ENCODE peak calls at places on chromosomes 16 and 17, in six cellular contexts. E, R, L, V, P and U are unnamed samples.

GRCh38 chr17:59345476-59345875 is 14.0 kb downstream of the YPEL2 start:
- DNase-seq in L (no peak), P (no peak), V (no peak), R (no peak), E (no peak), U (no peak)

GRCh38 chr17:28204751-28205150 is 114.2 kb upstream of the TMEM97 start:
- DNase-seq in P (no peak), E (no peak), V (no peak), L (no peak), R (peak), U (no peak)

GRCh38 chr17:14143678-14144077 is 74.4 kb downstream of the COX10 start:
- DNase-seq in E (no peak), R (peak), V (no peak), P (no peak), L (no peak), U (no peak)

GRCh38 chr16:87528690-87529579 is 36.1 kb upstream of the ZCCHC14 start:
- DNase-seq in P (no peak), L (no peak), R (no peak), V (no peak), E (no peak), U (no peak)

GRCh38 chr16:70614208-70614951 is 32.0 kb upstream of the IL34 start:
- DNase-seq in V (no peak), R (no peak), L (peak), P (no peak), E (no peak), U (no peak)

GRCh38 chr16:23836404-23837291 is 865 bp downstream of the PRKCB start:
- DNase-seq in V (peak), R (no peak), E (no peak), P (peak), L (peak), U (peak)

GRCh38 chr17:69335018-69335417 is 8.1 kb upstream of the ABCA5 start:
- DNase-seq in V (peak), E (peak), L (no peak), P (peak), R (peak), U (peak)

GRCh38 chr16:31186176-31186575 is 6.2 kb downstream of the FUS start:
- DNase-seq in P (no peak), V (no peak), L (no peak), R (no peak), E (no peak), U (no peak)

GRCh38 chr17:66602659-66603363 is 232.1 kb upstream of the CACNG5 start:
- DNase-seq in P (no peak), V (no peak), E (no peak), L (peak), R (peak), U (no peak)

GRCh38 chr17:31754239-31754945 is 104.7 kb downstream of the COPRS start:
- DNase-seq in P (peak), E (peak), L (no peak), V (no peak), R (peak), U (no peak)

GRCh38 chr17:78764871-78765270 is 17.2 kb downstream of the CYTH1 start:
- DNase-seq in E (no peak), R (no peak), L (no peak), P (no peak), V (no peak), U (no peak)

GRCh38 chr16:519425-519824 is 8.1 kb upstream of the CAPN15 start:
- DNase-seq in R (no peak), E (no peak), L (no peak), V (no peak), P (no peak), U (no peak)

GRCh38 chr17:5355416-5356129 is 63.9 kb downstream of the NUP88 start:
- DNase-seq in R (no peak), P (no peak), V (no peak), E (no peak), L (no peak), U (no peak)
- H3K9ac ChIP-seq in R (no peak), P (no peak), V (no peak), E (no peak), L (no peak), U (no peak)

GRCh38 chr16:89613101-89613953 is at the start of gene DPEP1:
- DNase-seq in P (no peak), E (no peak), R (no peak), V (no peak), L (peak), U (no peak)

GRCh38 chr16:89615176-89615575 is 1.7 kb downstream of the DPEP1 start:
- DNase-seq in V (no peak), R (no peak), L (no peak), E (no peak), P (no peak), U (no peak)

GRCh38 chr16:89610108-89610453 is 3.4 kb upstream of the DPEP1 start:
- DNase-seq in L (no peak), V (no peak), R (no peak), E (no peak), P (no peak), U (no peak)

GRCh38 chr16:89613954-89614459 is 565 bp downstream of the DPEP1 start:
- DNase-seq in V (no peak), P (no peak), R (no peak), L (no peak), E (no peak), U (no peak)

DNA sequence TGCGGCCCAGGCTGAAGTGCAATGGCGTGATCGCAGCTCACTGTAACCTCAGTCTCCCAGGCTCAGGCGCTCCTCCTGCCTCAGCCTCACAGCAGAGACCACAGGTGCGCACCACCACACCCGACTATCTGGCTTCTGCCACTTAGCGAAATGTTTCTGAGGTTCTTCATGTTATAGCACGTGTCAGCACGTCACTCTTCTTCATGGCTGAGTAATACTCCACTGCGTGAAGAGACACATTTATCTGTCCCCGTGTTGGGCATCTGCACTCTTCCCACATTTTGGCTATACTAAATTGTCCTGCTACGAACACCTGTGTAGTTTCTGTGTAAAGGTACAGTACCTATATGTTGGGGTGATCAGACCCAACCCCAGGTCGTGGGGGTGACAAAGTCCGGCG is 1.0 kb upstream of the DPEP1 start:
- DNase-seq in V (no peak), P (no peak), E (no peak), L (no peak), R (no peak), U (no peak)
- H3K4me2 ChIP-seq in V (no peak), P (no peak), E (no peak), L (no peak), R (no peak), U (no peak)

GRCh38 chr16:17743158-17743557 is 272.4 kb upstream of the XYLT1 start:
- DNase-seq in L (no peak), V (no peak), R (no peak), P (no peak), E (no peak), U (no peak)

GRCh38 chr16:17743578-17743977 is 272.8 kb upstream of the XYLT1 start:
- DNase-seq in P (no peak), E (no peak), V (no peak), R (no peak), L (no peak), U (no peak)

GRCh38 chr16:17747357-17747756 is 276.6 kb upstream of the XYLT1 start:
- DNase-seq in R (no peak), V (no peak), L (no peak), P (no peak), E (no peak), U (no peak)

GRCh38 chr16:17748005-17748719 is 277.4 kb upstream of the XYLT1 start:
- DNase-seq in L (peak), P (peak), V (peak), E (no peak), R (no peak), U (no peak)

GRCh38 chr16:17744903-17745581 is 274.3 kb upstream of the XYLT1 start:
- DNase-seq in R (no peak), P (peak), L (peak), E (no peak), V (no peak), U (no peak)
- H3K9ac ChIP-seq in R (no peak), P (no peak), L (no peak), E (no peak), V (no peak), U (no peak)

DNA sequence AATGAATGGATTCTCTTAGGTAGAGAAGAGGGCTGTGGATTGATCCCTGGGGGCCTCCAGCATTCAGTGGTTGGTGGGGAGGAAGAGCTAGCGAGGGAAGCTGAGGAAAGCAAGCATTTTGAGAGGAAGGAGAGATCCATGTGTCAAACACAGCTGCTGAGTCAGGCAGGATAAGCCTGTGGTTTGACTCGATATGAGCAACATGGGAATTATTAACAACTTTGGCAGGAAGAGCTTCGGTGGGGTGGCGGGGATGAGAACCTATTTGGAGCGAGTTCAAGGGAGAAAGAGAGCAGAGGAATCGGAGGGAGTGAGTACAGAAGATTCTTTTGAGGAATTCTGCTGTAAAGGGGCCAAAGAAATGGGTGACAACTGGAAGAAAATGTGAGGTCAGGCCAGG is 59.5 kb upstream of the CDC42EP4 start:
- DNase-seq in R (peak), V (no peak), E (no peak), L (no peak), P (no peak), U (no peak)
- H3K4me2 ChIP-seq in R (no peak), V (peak), E (no peak), L (no peak), P (no peak), U (no peak)

GRCh38 chr17:29682987-29683386 is 60.3 kb upstream of the CORO6 start:
- DNase-seq in R (no peak), P (peak), E (no peak), L (no peak), V (peak), U (no peak)

GRCh38 chr17:29683481-29683880 is 60.8 kb upstream of the CORO6 start:
- DNase-seq in V (no peak), L (no peak), R (no peak), P (no peak), E (no peak), U (no peak)

GRCh38 chr17:29682054-29682453 is 59.3 kb upstream of the CORO6 start:
- DNase-seq in R (no peak), L (no peak), V (no peak), P (no peak), E (no peak), U (peak)

GRCh38 chr17:29686998-29687397 is 64.3 kb upstream of the CORO6 start:
- DNase-seq in L (no peak), P (no peak), E (no peak), V (no peak), R (no peak), U (no peak)

DNA sequence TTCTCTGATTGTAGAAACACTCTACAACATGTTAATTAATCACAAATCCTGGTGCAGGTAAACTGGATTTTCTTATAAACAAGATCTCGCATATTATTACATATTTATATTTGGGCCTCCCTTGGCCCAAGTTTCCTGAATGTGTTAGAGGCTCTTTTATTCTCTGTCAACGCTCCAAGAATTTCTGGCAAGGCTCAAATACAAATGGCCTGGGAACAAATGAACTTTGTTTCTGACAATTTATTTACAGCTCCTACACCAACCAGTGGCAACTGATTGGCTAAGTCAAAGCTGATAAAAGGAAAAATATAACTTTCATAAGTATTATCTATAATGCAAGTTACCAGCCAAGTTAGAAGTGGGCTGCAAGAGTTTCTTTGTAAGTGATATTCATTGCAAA is 64.9 kb upstream of the CORO6 start:
- DNase-seq in V (no peak), L (no peak), P (no peak), R (no peak), E (no peak), U (no peak)
- H3K9ac ChIP-seq in V (no peak), L (no peak), P (no peak), R (no peak), E (no peak), U (no peak)

DNA sequence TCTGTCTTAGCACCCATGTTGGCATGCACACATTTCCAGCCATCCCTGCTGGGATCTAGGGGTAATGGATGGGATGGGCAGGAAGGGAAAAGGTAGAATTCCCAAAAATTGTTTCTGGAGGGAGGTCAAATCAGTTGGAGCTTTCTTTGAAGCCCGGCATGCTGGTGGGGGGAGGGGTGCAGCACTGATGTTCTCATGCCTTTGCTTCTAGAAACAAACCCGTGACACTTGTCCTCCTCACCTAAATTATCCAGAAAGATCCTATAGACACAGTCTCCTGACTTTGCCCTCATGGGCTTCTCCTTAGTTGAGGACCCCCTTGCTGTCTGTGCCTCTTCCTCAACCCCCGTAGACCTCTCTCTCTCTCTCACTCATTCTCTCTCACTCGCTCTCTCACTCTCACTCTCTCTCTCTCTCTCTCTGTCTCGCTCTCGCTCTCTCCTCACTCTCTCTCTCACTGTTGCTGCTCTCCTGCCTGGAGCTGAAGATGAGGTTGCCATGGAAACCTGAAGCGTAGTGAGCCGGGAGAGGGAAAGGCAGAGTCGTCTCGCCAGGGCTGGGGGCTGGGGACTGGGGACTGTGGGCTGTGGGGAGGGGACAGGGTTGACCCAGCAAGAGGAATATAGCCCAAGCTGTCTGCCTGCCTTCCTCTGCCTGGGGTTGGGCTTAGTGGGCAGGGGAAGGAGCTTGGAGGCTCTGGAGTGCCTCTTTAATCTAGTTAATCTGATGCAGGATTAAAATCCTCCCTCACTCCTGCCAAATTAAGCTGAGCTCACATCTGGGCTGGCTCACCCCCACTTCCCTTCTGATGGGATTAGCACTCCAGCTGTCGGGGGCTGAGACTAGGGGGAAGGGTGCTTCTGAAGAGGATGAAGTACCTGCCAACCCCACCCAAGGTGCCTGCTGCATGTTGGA is 16.1 kb downstream of the LASP1 start:
- DNase-seq in R (peak), V (peak), L (peak), P (peak), E (no peak), U (no peak)
- H3K4me2 ChIP-seq in R (no peak), V (peak), L (no peak), P (no peak), E (no peak), U (no peak)